ENCODE peak calls at places on chromosomes 12 and 14, in six cellular contexts. N is A549, Y is esophagus squamous epithelium, T is HepG2, R is heart left ventricle, G is ovary. H is an unnamed sample.

GRCh38 chr12:100359248-100359647 is 2.4 kb downstream of the SLC17A8 start:
- DNase-seq in Y (no peak), R (no peak), N (no peak), G (no peak), T (no peak), H (no peak)

GRCh38 chr12:27840229-27840999 is 60.4 kb upstream of the MANSC4 start:
- DNase-seq in R (no peak), Y (no peak), T (no peak), N (no peak), G (no peak), H (no peak)

GRCh38 chr12:121858662-121859572 is at the start of gene HPD:
- DNase-seq in G (peak; percentile 89), T (peak; percentile 91), Y (no peak), N (no peak), R (peak; percentile 74), H (peak; percentile 98)

GRCh38 chr14:30669594-30669993 is 47.5 kb downstream of the SCFD1 start:
- DNase-seq in R (no peak), T (no peak), G (no peak), N (no peak), Y (no peak), H (no peak)

GRCh38 chr12:104539063-104539462 is 82.3 kb downstream of the CHST11 start:
- DNase-seq in T (no peak), R (no peak), Y (no peak), G (no peak), N (no peak), H (no peak)

GRCh38 chr12:29153231-29153630 is 4.2 kb downstream of the FAR2 start:
- DNase-seq in G (no peak), Y (no peak), N (no peak), T (no peak), R (no peak), H (no peak)

GRCh38 chr14:104556256-104557021 is 23.1 kb upstream of the C14orf180 start:
- DNase-seq in T (no peak), Y (no peak), R (peak; percentile 13), N (no peak), G (peak; percentile 7), H (peak; percentile 42)

GRCh38 chr12:13631873-13632272 is 349.5 kb downstream of the GRIN2B start:
- DNase-seq in G (no peak), T (no peak), N (no peak), R (no peak), Y (no peak), H (no peak)

GRCh38 chr12:45670339-45671065 is 59.0 kb upstream of the ARID2 start:
- DNase-seq in R (no peak), N (no peak), Y (no peak), T (no peak), G (no peak), H (no peak)

GRCh38 chr12:15712160-15712559 is 77.0 kb downstream of the EPS8 start:
- DNase-seq in T (no peak), R (no peak), N (no peak), Y (no peak), G (no peak), H (no peak)

GRCh38 chr14:71021347-71022014 is 114.2 kb downstream of the PCNX1 start:
- DNase-seq in G (no peak), R (no peak), Y (no peak), T (no peak), N (no peak), H (no peak)

GRCh38 chr12:114738460-114739184 is 54.6 kb upstream of the TBX3 start:
- DNase-seq in G (no peak), T (peak; percentile 96), R (no peak), Y (no peak), N (no peak), H (peak; percentile 80)

GRCh38 chr14:90556050-90556477 is 159.2 kb downstream of the CALM1 start:
- DNase-seq in N (no peak), R (peak; percentile 71), Y (no peak), G (no peak), T (peak; percentile 29), H (no peak)

GRCh38 chr14:23555882-23556699 is at the start of gene THTPA:
- DNase-seq in G (peak; percentile 91), N (peak; percentile 95), T (peak; percentile 96), R (peak; percentile 97), Y (peak; percentile 58), H (peak; percentile 97)
- TF ChIP-seq POLR2A in G (no peak), N (peak; percentile 75), T (peak; percentile 93), R (no peak), Y (no peak), H (no peak)

DNA sequence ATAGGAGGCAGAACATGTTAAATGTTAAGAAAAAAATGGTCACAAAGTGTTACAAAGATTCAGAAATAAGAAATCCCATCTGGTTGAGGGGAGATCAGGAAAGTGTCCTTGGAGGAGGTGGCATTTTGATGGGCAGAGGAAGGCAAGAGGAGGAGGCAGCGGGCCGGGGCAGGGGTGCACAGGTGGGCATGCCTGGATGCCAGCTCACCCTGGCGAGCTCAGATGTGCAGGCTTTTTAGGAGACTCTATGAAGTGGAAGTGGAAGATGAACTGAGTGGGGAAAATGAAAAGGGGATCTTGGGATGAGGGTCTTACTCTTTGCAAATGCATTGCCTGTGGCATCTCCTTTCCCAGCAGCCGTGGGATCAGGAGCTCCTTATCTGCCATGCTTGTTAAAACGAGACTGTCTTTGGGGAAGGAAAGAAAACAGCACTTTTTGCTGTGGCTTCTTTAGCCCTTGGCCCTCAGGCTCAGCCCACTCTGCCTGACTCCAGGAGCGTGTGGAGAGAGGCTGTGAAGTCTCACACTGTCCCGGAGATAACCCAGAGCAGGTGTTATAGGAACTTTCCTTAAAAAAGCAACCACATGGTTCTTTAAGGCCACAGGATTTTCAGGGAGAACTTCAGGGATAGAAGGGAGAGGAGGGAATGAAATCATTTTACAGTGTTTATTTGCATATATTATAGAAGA is 62.6 kb downstream of the ELK3 start:
- DNase-seq in Y (no peak), N (no peak), T (no peak), G (no peak), R (no peak), H (no peak)
- H3K27ac ChIP-seq in Y (peak overlapping the region; percentile 60), N (no peak overlapping the region), T (peak overlapping the region; percentile 32), G (no peak overlapping the region), R (no peak overlapping the region), H (no peak overlapping the region)

GRCh38 chr12:59595557-59596231 is at the start of gene SLC16A7:
- DNase-seq in Y (peak; percentile 32), G (peak; percentile 90), T (peak; percentile 39), R (peak; percentile 95), N (peak; percentile 7), H (peak; percentile 95)
- TF ChIP-seq POLR2A in Y (no peak), G (peak; percentile 57), T (no peak), R (no peak), N (no peak), H (no peak)

GRCh38 chr12:124396544-124397398 is 101.9 kb downstream of the RFLNA start:
- DNase-seq in R (peak; percentile 78), Y (no peak), G (peak; percentile 48), T (no peak), N (no peak), H (no peak)

GRCh38 chr12:124395986-124396385 is 101.1 kb downstream of the RFLNA start:
- DNase-seq in Y (no peak), R (no peak), T (no peak), G (no peak), N (no peak), H (no peak)

GRCh38 chr12:124397807-124398577 is 103.1 kb downstream of the RFLNA start:
- DNase-seq in R (peak; percentile 69), Y (no peak), N (no peak), G (peak; percentile 71), T (no peak), H (no peak)

GRCh38 chr12:124398578-124399227 is 103.8 kb downstream of the RFLNA start:
- DNase-seq in T (no peak), G (peak; percentile 84), Y (no peak), N (no peak), R (peak; percentile 88), H (no peak)

GRCh38 chr12:124397399-124397679 is 102.4 kb downstream of the RFLNA start:
- DNase-seq in R (no peak), Y (no peak), N (no peak), G (no peak), T (no peak), H (no peak)
- H3K27ac ChIP-seq in R (peak overlapping the region; percentile 71), Y (peak overlapping the region; percentile 96), N (peak overlapping the region; percentile 99), G (no peak overlapping the region), T (no peak overlapping the region), H (no peak overlapping the region)

GRCh38 chr12:124927325-124928094 is 13.1 kb upstream of the UBC start:
- DNase-seq in G (peak; percentile 91), R (peak; percentile 90), Y (no peak), N (peak; percentile 81), T (peak; percentile 85), H (peak; percentile 87)
- TF ChIP-seq POLR2A in G (peak; percentile 12), R (no peak), Y (no peak), N (no peak), T (no peak), H (no peak)

GRCh38 chr12:75735853-75736252 is 224.4 kb upstream of the KRR1 start:
- DNase-seq in N (no peak), T (no peak), Y (no peak), G (no peak), R (no peak), H (peak; percentile 78)
- H3K27ac ChIP-seq in N (no peak overlapping the region), T (no peak overlapping the region), Y (no peak overlapping the region), G (no peak overlapping the region), R (no peak overlapping the region), H (no peak overlapping the region)

H was measured in right lobe of liver.